ENCODE peak calls at places on chromosomes 13 and 19, in five cellular contexts. S is ovary, T is endodermal cell, C is fibroblast of lung, K is breast epithelium. U is an unnamed sample.

GRCh38 chr13:71866173-71867091 is 572 bp downstream of the DACH1 start:
- DNase-seq in K (peak; percentile 51), S (no peak), T (peak; percentile 76), C (peak; percentile 17), U (no peak)

GRCh38 chr19:34725400-34725799 is 8.6 kb upstream of the ZNF181 start:
- DNase-seq in T (no peak), S (no peak), K (no peak), C (no peak), U (no peak)

GRCh38 chr19:3162418-3163229 is 15.9 kb upstream of the S1PR4 start:
- DNase-seq in S (no peak), T (no peak), C (no peak), K (no peak), U (no peak)

GRCh38 chr19:33248954-33249613 is 23.4 kb upstream of the SLC7A10 start:
- DNase-seq in K (no peak), C (no peak), T (no peak), S (no peak), U (no peak)

GRCh38 chr13:49897713-49898112 is 38.4 kb downstream of the SPRYD7 start:
- DNase-seq in C (no peak), K (no peak), S (no peak), T (no peak), U (no peak)

GRCh38 chr13:114101325-114101821 is 31.1 kb downstream of the RASA3 start:
- DNase-seq in K (peak; percentile 52), S (peak; percentile 32), C (peak; percentile 15), T (peak; percentile 62), U (no peak)

GRCh38 chr19:18733196-18733647 is 49.7 kb downstream of the CRTC1 start:
- DNase-seq in C (peak; percentile 70), T (no peak), S (peak; percentile 73), K (no peak), U (no peak)

GRCh38 chr13:65600702-65601101 is 1629.4 kb downstream of the PCDH9 start:
- DNase-seq in K (no peak), C (peak; percentile 73), S (no peak), T (no peak), U (no peak)

GRCh38 chr13:40779049-40779448 is 8.1 kb upstream of the MRPS31 start:
- DNase-seq in K (no peak), S (no peak), T (peak; percentile 58), C (no peak), U (no peak)

GRCh38 chr13:99313473-99313872 is 6.3 kb upstream of the GPR183 start:
- DNase-seq in S (no peak), T (no peak), K (no peak), C (no peak), U (no peak)

GRCh38 chr13:43309301-43309700 is 285.9 kb downstream of the DNAJC15 start:
- DNase-seq in S (no peak), K (no peak), C (peak; percentile 42), T (no peak), U (no peak)

GRCh38 chr19:51338563-51339312 is 3.2 kb downstream of the VSIG10L start:
- DNase-seq in C (peak; percentile 64), T (peak; percentile 97), K (peak; percentile 85), S (peak; percentile 89), U (peak; percentile 48)

GRCh38 chr19:33621065-33621785 is 528 bp upstream of the CHST8 start:
- DNase-seq in T (peak; percentile 79), K (no peak), S (no peak), C (no peak), U (no peak)

GRCh38 chr19:34475026-34475974 is 6.3 kb upstream of the WTIP start:
- DNase-seq in S (peak; percentile 10), C (peak; percentile 83), T (no peak), K (no peak), U (no peak)

GRCh38 chr19:35436477-35437141 is 11.4 kb upstream of the FFAR2 start:
- DNase-seq in K (no peak), T (no peak), S (peak; percentile 46), C (peak; percentile 7), U (no peak)

GRCh38 chr19:41298327-41298964 is 11.5 kb upstream of the CCDC97 start:
- DNase-seq in K (peak; percentile 84), S (no peak), C (peak; percentile 77), T (no peak), U (peak; percentile 40)

GRCh38 chr13:33073338-33073737 is 57.1 kb downstream of the KL start:
- DNase-seq in K (no peak), S (no peak), C (no peak), T (no peak), U (no peak)

GRCh38 chr19:10677796-10678195 is 23.4 kb upstream of the QTRT1 start:
- DNase-seq in T (no peak), S (no peak), C (no peak), K (no peak), U (no peak)

GRCh38 chr19:47389150-47389556 is 30.2 kb downstream of the MEIS3 start:
- DNase-seq in K (no peak), S (no peak), C (no peak), T (no peak), U (no peak)
- H3K27ac ChIP-seq in K (no peak overlapping the region), S (no peak overlapping the region), C (no peak overlapping the region), T (no peak overlapping the region), U (no peak overlapping the region)

GRCh38 chr13:77810430-77810829 is 108.2 kb downstream of the EDNRB start:
- DNase-seq in S (no peak), T (no peak), K (no peak), C (peak; percentile 12), U (no peak)
- TF ChIP-seq CTCF in S (no peak), T (peak; percentile 64), K (no peak), C (peak; percentile 29), U (peak; percentile 24)

DNA sequence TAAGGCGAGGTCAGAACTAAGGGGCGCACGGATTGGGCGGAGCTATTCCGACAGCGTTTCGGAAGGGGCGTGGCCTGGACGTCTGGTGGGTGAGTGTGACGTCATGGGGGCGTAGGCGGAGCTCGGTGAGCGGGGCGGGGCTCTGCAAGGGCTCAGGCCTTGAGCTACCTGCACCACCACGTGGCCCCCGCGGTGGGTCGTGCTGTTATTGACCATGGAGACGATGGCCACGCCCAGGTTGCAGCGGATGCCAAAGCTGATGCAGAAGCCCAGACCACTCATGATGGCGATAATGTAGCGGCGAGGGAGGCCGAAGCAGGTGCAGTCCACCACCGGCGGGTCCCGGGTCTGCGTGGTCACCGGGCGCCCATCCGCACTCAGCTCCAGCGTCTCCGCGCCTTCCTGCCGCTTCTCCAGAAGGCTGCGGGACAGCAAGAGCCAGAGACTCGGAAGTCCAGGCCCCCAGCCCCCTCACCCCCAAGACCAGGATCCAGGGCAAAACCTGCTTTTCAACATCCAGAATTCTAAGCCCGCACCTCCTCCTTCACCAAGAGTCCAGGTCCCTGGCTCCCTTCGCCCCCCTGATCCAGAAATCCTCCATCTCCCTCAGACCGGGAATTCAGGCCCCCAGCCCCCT is 4.8 kb downstream of the SLC17A7 start:
- DNase-seq in K (no peak), S (no peak), T (peak; percentile 94), C (no peak), U (no peak)
- H3K27me3 ChIP-seq in K (peaks cover 73% of the 10 kb centered on the region), S (peaks cover 6% of the 10 kb centered on the region), T (peaks cover 100% of the 10 kb centered on the region), C (peaks cover 82% of the 10 kb centered on the region), U (peaks cover 82% of the 10 kb centered on the region)

GRCh38 chr19:2038284-2039081 is 12.6 kb downstream of the MKNK2 start:
- DNase-seq in K (no peak), T (peak; percentile 41), C (no peak), S (peak; percentile 45), U (peak; percentile 9)

GRCh38 chr19:2041436-2041685 is 9.7 kb downstream of the MKNK2 start:
- DNase-seq in S (peak; percentile 52), T (no peak), C (no peak), K (no peak), U (peak; percentile 2)

GRCh38 chr19:2039082-2039958 is 11.7 kb downstream of the MKNK2 start:
- DNase-seq in S (peak; percentile 44), C (no peak), K (no peak), T (no peak), U (peak; percentile 33)

GRCh38 chr19:2040647-2041435 is 10.2 kb downstream of the MKNK2 start:
- DNase-seq in S (peak; percentile 35), K (no peak), T (no peak), C (no peak), U (no peak)

GRCh38 chr19:2039959-2040646 is 10.9 kb downstream of the MKNK2 start:
- DNase-seq in T (no peak), K (no peak), S (peak; percentile 47), C (no peak), U (peak; percentile 8)
- H3K27ac ChIP-seq in T (no peak overlapping the region), K (peak overlapping the region; percentile 99), S (peak overlapping the region; percentile 93), C (no peak overlapping the region), U (peak overlapping the region; percentile 96)

DNA sequence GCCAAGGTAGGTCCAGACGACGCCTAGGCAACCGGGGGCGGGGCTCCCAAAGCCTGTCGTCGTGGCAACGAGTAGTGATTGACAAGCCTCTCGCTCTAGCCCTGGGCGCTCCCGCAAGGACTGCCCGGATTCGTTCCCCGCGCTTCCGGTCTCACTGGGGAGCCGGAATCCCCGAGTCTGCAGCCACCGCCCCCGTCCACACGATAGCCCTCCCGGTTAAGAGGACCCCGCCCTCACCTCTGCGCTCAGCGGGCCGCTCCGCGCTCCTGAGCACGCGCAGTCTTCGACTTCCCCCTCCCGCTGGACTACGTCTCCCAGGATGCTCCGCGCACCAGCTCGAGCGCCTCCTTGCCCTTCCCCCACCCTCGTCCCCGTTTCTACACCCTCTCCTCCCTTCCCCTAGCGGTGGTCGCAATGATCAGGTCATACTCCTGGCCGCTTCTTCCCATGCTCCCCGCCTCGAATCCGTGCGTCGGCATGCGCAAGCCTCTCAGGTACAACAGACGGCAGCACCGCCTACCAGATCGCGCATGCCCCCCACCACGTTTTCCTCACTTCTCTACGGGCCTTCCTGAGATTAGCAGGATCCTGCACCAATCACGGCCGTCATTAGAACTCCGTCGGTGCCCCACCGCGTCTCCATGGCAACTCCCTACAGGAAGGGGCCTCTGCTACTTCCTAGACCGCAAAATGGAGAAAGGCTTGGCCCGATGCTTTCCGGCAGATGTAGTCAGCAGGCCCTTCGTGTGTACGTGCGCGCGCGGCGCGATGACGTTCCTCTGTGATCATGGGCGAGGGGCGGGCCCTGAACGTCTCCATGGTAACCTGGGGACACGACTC is at the start of gene MZF1:
- DNase-seq in K (peak; percentile 99), T (peak; percentile 100), S (peak; percentile 100), C (peak; percentile 100), U (peak; percentile 100)
- TF ChIP-seq CTCF in K (peak; percentile 66), T (peak; percentile 54), S (peak; percentile 50), C (no peak), U (peak; percentile 24)

GRCh38 chr19:13019330-13019729 is 24.1 kb downstream of the NFIX start:
- DNase-seq in K (no peak), C (no peak), T (no peak), S (no peak), U (no peak)

GRCh38 chr19:13018037-13018914 is 23.0 kb downstream of the NFIX start:
- DNase-seq in K (peak; percentile 71), S (peak; percentile 85), C (peak; percentile 80), T (peak; percentile 68), U (no peak)

GRCh38 chr19:13022111-13022858 is 27.0 kb downstream of the NFIX start:
- DNase-seq in K (no peak), S (peak; percentile 61), T (no peak), C (peak; percentile 70), U (peak; percentile 64)

GRCh38 chr19:13017306-13018036 is 22.2 kb downstream of the NFIX start:
- DNase-seq in K (no peak), C (no peak), S (no peak), T (peak; percentile 74), U (no peak)

GRCh38 chr19:13020002-13020414 is 24.7 kb downstream of the NFIX start:
- DNase-seq in K (no peak), T (peak; percentile 81), S (no peak), C (peak; percentile 75), U (no peak)
- H3K27me3 ChIP-seq in K (no peaks in the 10 kb centered on the region), T (peaks cover 100% of the 10 kb centered on the region), S (no peaks in the 10 kb centered on the region), C (no peaks in the 10 kb centered on the region), U (no peaks in the 10 kb centered on the region)